ENCODE peak calls at places on chromosomes 16 and 17, in four cellular contexts. C is A549, I is BE2C, Q is AG04450. K is an unnamed sample.

GRCh38 chr17:62919388-62919787 is 46.6 kb upstream of the TANC2 start:
- DNase-seq in C (no peak), I (no peak), Q (no peak), K (peak)

GRCh38 chr17:45046536-45047125 is 4.8 kb downstream of the DCAKD start:
- DNase-seq in C (peak), I (no peak), Q (no peak), K (no peak)

GRCh38 chr17:68277807-68278206 is 13.1 kb downstream of the SLC16A6 start:
- DNase-seq in C (no peak), I (no peak), Q (no peak), K (no peak)

GRCh38 chr16:81526199-81526598 is 81.6 kb downstream of the CMIP start:
- DNase-seq in C (no peak), I (no peak), Q (no peak), K (no peak)

GRCh38 chr17:74513987-74514631 is 17.2 kb downstream of the CD300LB start:
- DNase-seq in C (peak), I (peak), Q (no peak), K (peak)

GRCh38 chr17:56096026-56096807 is 57.1 kb upstream of the ANKFN1 start:
- DNase-seq in C (no peak), I (no peak), Q (no peak), K (no peak)

GRCh38 chr16:4514606-4515005 is 24.0 kb downstream of the CDIP1 start:
- DNase-seq in C (no peak), I (no peak), Q (no peak), K (no peak)

GRCh38 chr17:1123397-1124237 is 56.2 kb downstream of the ABR start:
- DNase-seq in C (no peak), I (no peak), Q (no peak), K (no peak)

GRCh38 chr16:23174622-23175021 is 7.9 kb upstream of the SCNN1G start:
- DNase-seq in C (no peak), I (no peak), Q (no peak), K (peak)

GRCh38 chr17:64661731-64661980 is 451 bp downstream of the SMURF2 start:
- DNase-seq in C (no peak), I (no peak), Q (no peak), K (no peak)

GRCh38 chr17:21425736-21426135 is 49.6 kb downstream of the KCNJ12 start:
- DNase-seq in C (no peak), I (no peak), Q (no peak), K (no peak)

GRCh38 chr17:48555183-48555615 is 10.3 kb upstream of the HOXB2 start:
- DNase-seq in C (peak), I (no peak), Q (peak), K (no peak)